ENCODE peak calls at places on chromosomes 4 and X, in six cellular contexts. R, A, X, N, K and H are unnamed samples.

GRCh38 chr4:142473960-142474338 is 372.2 kb downstream of the INPP4B start:
- DNase-seq in R (peak), A (no peak), X (no peak), N (no peak), K (no peak), H (no peak)

GRCh38 chr4:121614136-121614535 is 82.6 kb downstream of the ANXA5 start:
- DNase-seq in R (no peak), A (no peak), X (no peak), N (no peak), K (no peak), H (no peak)

GRCh38 chrX:119266364-119266995 is 30.4 kb downstream of the PGRMC1 start:
- DNase-seq in R (peak), A (peak), X (peak), N (no peak), K (peak), H (no peak)

GRCh38 chr4:80006935-80007744 is 65.9 kb downstream of the ANTXR2 start:
- DNase-seq in R (no peak), A (no peak), X (no peak), N (peak), K (no peak), H (peak)

GRCh38 chr4:139658185-139658584 is 7.4 kb upstream of the MGST2 start:
- DNase-seq in R (no peak), A (no peak), X (peak), N (no peak), K (no peak), H (no peak)

GRCh38 chr4:3201718-3202702 is 46.9 kb upstream of the MSANTD1 start:
- DNase-seq in R (peak), A (no peak), X (peak), N (peak), K (peak), H (peak)

GRCh38 chr4:159341486-159341885 is 238.6 kb downstream of the RAPGEF2 start:
- DNase-seq in R (no peak), A (peak), X (no peak), N (no peak), K (no peak), H (no peak)

GRCh38 chr4:152110780-152111179 is 350.0 kb upstream of the GATB start:
- DNase-seq in R (no peak), A (no peak), X (no peak), N (no peak), K (no peak), H (no peak)

GRCh38 chr4:23747131-23747752 is 142.6 kb downstream of the PPARGC1A start:
- DNase-seq in R (no peak), A (no peak), X (peak), N (no peak), K (peak), H (no peak)

GRCh38 chr4:89006307-89006706 is 50.7 kb downstream of the FAM13A start:
- DNase-seq in R (no peak), A (no peak), X (no peak), N (no peak), K (no peak), H (no peak)

GRCh38 chrX:9859711-9860555 is 73.7 kb downstream of the SHROOM2 start:
- DNase-seq in R (no peak), A (no peak), X (no peak), N (no peak), K (no peak), H (no peak)

GRCh38 chr4:159071969-159072765 is 30.7 kb upstream of the RAPGEF2 start:
- DNase-seq in R (no peak), A (peak), X (no peak), N (no peak), K (no peak), H (no peak)

GRCh38 chr4:53346920-53347852 is 18.7 kb downstream of the SCFD2 start:
- DNase-seq in R (no peak), A (peak), X (no peak), N (no peak), K (no peak), H (no peak)

GRCh38 chrX:132435222-132435621 is 53.6 kb downstream of the MBNL3 start:
- DNase-seq in R (no peak), A (no peak), X (no peak), N (no peak), K (no peak), H (no peak)

GRCh38 chr4:82643994-82644730 is 82.4 kb upstream of the TMEM150C start:
- DNase-seq in R (no peak), A (peak), X (no peak), N (no peak), K (no peak), H (no peak)

GRCh38 chr4:8737601-8738279 is 133.9 kb downstream of the HMX1 start:
- DNase-seq in R (no peak), A (no peak), X (no peak), N (no peak), K (no peak), H (no peak)

GRCh38 chr4:69860007-69860406 is at the start of gene SULT1E1:
- DNase-seq in R (no peak), A (peak), X (no peak), N (no peak), K (no peak), H (no peak)

GRCh38 chr4:108377021-108377420 is 208.3 kb upstream of the LEF1 start:
- DNase-seq in R (no peak), A (no peak), X (no peak), N (no peak), K (no peak), H (no peak)

GRCh38 chrX:134935286-134935685 is 55.5 kb upstream of the SMIM10 start:
- DNase-seq in R (no peak), A (no peak), X (no peak), N (no peak), K (no peak), H (no peak)

GRCh38 chrX:63560601-63561218 is 209.6 kb upstream of the SPIN4 start:
- DNase-seq in R (peak), A (peak), X (peak), N (peak), K (peak), H (peak)

GRCh38 chr4:128379860-128380259 is 92.2 kb upstream of the PGRMC2 start:
- DNase-seq in R (peak), A (no peak), X (peak), N (no peak), K (no peak), H (no peak)

GRCh38 chr4:43330288-43330687 is 437.8 kb downstream of the GRXCR1 start:
- DNase-seq in R (no peak), A (peak), X (no peak), N (no peak), K (no peak), H (no peak)

GRCh38 chrX:5113128-5113527 is 1115.5 kb downstream of the NLGN4X start:
- DNase-seq in R (no peak), A (peak), X (no peak), N (no peak), K (no peak), H (peak)

GRCh38 chr4:145735330-145735638 is 55.3 kb downstream of the C4orf51 start:
- DNase-seq in R (peak), A (peak), X (no peak), N (no peak), K (no peak), H (no peak)

GRCh38 chrX:56729152-56729557 is at the start of gene NBDY:
- DNase-seq in R (peak), A (peak), X (peak), N (peak), K (peak), H (peak)

DNA sequence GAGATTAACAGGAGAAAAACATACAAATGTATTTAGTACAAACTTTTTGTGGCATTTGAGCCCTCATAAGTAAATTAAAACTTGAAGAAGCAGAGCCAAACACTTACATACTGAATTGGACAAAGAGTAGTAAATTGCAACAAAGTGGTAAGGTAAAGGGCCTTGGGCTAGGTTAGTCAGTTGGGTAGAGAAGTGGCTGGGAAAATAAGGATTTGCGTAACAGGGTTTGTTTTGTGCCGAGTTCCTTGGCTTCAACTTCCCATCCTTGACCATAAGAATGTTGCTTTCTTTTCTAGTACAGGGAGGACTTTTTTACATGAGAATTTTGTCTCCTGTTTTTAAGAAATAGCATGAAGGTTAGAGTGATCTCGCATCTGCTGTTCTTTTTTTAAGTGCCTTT is 33.3 kb upstream of the DSPP start:
- DNase-seq in R (no peak), A (peak), X (no peak), N (no peak), K (no peak), H (no peak)
- H3K4me3 ChIP-seq in R (no peak), A (no peak), X (no peak), N (no peak), K (no peak), H (no peak)

DNA sequence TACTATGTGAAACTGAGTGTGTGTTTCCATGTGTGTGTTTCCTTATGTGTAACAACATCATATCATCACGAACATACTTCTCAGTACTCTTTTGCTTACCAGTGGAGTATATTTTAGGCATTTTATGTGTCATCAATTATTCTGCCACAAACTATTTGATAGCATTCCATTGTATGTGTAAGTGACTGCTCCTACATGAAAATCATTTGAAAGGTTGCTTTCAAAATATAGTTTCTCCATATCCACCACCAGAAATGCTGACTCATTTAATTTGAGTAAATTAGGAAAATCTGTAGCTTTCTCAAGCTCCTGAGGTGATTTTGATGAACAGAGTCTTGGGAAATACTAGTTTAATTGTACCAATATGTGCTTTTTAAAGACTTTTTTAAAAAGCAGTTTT is 376.2 kb downstream of the PCDH18 start:
- DNase-seq in R (no peak), A (peak), X (no peak), N (no peak), K (no peak), H (no peak)
- H3K4me3 ChIP-seq in R (no peak), A (no peak), X (no peak), N (no peak), K (no peak), H (no peak)

GRCh38 chrX:18983711-18984380 is at the start of gene PHKA2:
- DNase-seq in R (peak), A (peak), X (peak), N (peak), K (peak), H (no peak)

GRCh38 chrX:18985186-18985435 is 1.2 kb upstream of the PHKA2 start:
- DNase-seq in R (no peak), A (no peak), X (no peak), N (no peak), K (no peak), H (no peak)

GRCh38 chrX:18984381-18985185 is 669 bp upstream of the PHKA2 start:
- DNase-seq in R (peak), A (peak), X (peak), N (peak), K (peak), H (peak)

DNA sequence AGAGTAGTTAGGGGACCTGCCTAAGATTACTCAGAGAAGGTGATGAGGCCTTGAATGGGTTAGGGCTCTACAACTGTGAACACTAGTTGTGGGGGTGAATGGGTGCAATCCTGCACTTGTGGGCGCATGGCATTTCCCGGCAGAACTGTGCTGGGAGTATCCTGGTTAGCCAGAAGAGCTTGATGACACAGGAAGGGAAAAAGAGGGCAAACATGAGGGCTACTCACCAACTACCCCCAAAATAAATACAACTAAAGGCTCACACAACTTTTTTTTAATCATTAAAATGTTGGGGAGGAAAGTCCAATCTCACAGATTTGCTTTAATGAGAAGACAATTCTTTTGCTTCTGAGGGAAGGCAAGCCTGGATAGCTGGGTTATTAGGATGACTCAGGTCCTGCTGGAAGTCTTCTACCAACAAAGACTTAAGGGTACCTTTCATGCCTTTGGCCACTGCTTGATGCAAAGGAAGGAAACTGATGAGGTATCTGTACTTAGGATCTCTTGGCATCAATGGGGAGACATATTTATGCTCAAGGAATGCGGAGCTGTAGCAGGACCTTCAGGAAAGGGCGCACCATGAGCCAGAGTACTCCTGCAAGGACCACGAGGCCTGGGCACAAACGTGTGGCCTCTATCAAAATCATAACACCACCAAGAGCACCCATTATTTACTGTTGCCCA is 2.6 kb downstream of the PHKA2 start:
- DNase-seq in R (no peak), A (no peak), X (no peak), N (no peak), K (no peak), H (no peak)
- H3K4me3 ChIP-seq in R (no peak), A (no peak), X (no peak), N (no peak), K (no peak), H (no peak)

GRCh38 chr4:86593726-86594558 is at the start of gene PTPN13:
- DNase-seq in R (peak), A (peak), X (peak), N (peak), K (peak), H (no peak)

GRCh38 chr4:86595426-86595805 is 1.3 kb downstream of the PTPN13 start:
- DNase-seq in R (peak), A (peak), X (no peak), N (no peak), K (no peak), H (no peak)

GRCh38 chr4:86594559-86595425 is 677 bp downstream of the PTPN13 start:
- DNase-seq in R (peak), A (peak), X (peak), N (no peak), K (peak), H (no peak)

GRCh38 chr4:86600007-86600653 is 6.0 kb downstream of the PTPN13 start:
- DNase-seq in R (no peak), A (no peak), X (no peak), N (no peak), K (no peak), H (no peak)

GRCh38 chr4:86596802-86597201 is 2.7 kb downstream of the PTPN13 start:
- DNase-seq in R (no peak), A (peak), X (no peak), N (no peak), K (no peak), H (no peak)
- H3K4me3 ChIP-seq in R (no peak), A (peak), X (peak), N (no peak), K (no peak), H (no peak)

DNA sequence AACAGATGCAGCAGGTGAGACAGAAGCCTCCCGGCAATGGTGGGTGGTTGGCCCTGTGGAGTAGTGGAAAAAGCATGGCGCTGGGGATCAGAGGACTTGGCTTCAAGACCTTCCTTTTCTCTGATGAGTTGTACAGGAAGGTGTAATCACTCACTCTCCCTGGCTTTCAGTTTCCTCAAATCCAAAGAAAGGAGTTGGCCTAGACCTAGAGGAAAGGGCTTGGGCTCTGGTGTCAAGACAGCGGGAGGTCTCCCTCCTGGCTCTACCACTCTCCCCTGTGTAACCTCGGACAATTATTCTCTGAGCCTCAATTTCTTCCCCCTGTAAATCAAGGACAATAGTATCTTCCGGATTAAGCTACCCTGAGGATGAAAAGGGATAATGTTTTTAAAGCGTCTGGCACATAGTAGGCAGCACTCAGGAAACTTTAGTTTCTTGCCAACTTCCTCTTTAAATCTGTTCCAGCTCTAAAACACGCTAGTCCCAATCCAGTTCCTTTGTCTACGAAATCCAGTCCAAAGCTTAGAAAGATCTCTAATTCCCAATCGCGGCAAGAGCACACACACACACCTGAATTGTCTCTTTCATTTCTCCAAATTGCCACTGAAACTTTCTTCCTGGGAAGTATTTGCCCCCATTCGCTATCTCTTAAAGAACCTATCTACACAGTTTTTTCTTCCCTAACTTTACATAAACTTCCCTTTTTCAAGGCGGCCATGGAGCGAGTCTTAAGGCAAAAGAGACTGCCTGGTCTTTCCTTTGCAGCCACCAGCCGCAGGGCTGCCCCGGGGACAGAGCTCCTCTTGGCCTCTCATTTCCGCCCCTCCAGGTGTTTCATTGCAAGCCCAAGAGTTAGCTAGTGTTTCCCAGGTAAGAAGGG is 29.9 kb upstream of the GPC4 start:
- DNase-seq in R (peak), A (peak), X (peak), N (no peak), K (peak), H (no peak)
- H3K4me3 ChIP-seq in R (no peak), A (peak), X (peak), N (no peak), K (peak), H (no peak)

GRCh38 chr4:40626183-40626990 is 3.3 kb downstream of the RBM47 start:
- DNase-seq in R (peak), A (no peak), X (peak), N (no peak), K (peak), H (no peak)
- H3K4me3 ChIP-seq in R (peak), A (no peak), X (peak), N (no peak), K (peak), H (no peak)

GRCh38 chr4:181008164-181008563 is 1235.0 kb upstream of the TENM3 start:
- DNase-seq in R (no peak), A (peak), X (no peak), N (no peak), K (no peak), H (no peak)

GRCh38 chr4:181004056-181004455 is 1239.1 kb upstream of the TENM3 start:
- DNase-seq in R (no peak), A (no peak), X (no peak), N (no peak), K (no peak), H (no peak)

GRCh38 chr4:181007751-181008150 is 1235.5 kb upstream of the TENM3 start:
- DNase-seq in R (no peak), A (no peak), X (no peak), N (no peak), K (no peak), H (no peak)

DNA sequence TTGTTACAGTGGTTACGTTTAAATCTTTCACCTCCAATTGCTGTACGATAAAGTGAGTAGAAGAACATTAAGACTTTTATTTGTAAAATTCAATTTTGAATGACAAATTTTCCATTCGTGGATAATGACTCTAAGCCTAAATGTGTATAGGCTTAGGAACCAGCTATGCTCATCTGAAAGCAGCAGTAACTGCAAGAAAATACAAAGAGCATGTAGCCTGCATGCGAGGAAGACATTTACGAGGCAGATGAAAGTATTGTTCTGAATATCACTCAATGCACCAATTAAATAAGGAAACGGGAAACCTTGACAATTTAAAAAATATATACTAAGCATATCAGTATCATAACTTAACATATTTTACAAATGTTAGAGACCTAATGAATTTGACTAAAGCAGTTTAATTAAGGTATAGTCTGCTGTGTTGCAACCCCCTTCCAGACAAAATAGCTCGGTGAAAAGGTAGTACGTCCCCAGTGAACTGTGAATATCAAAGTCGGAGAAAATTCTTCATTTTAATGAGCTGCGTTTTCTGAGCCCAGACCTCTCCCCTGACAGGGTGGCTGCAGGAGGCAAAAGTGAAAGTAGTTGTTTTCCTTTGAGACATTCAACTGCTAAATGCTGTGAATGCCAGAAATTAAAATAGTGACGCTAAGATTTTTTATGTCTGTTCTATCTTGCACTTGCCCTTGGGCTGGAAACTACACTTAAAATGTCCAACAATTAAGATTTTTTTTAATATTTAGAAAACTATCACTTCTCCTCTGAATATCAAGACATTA is 1236.5 kb upstream of the TENM3 start:
- DNase-seq in R (no peak), A (no peak), X (no peak), N (no peak), K (no peak), H (no peak)
- H3K4me3 ChIP-seq in R (no peak), A (peak), X (no peak), N (no peak), K (no peak), H (no peak)

DNA sequence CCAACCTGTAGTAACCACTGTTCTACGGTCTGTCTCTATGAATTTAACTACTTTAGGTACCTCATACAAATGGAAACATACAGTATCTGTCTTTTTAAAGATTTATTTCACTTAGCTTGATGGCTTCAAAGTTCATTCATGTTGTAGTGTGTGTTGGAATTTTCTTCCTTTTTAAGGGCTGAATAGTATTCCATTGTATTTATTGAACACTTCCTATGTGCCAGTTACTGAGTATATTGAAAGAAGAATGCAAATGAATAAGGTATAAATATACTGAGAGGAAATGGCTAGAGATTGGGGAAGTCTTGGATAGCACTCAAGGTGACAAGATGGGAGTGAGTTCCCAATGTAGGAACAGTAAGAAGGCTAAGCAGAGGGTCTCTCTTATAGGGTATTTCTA is 17.3 kb downstream of the TBC1D19 start:
- DNase-seq in R (no peak), A (no peak), X (no peak), N (no peak), K (no peak), H (no peak)
- H3K4me3 ChIP-seq in R (no peak), A (no peak), X (no peak), N (no peak), K (no peak), H (no peak)